ENCODE peak calls at places on chromosomes 1 and 21, in ten cellular contexts. One of them, this sample, is unnamed.
A peak's percentile ranks its signal among the peaks of the same experiment; 100 is the strongest.

GRCh38 chr21:40696246-40696645 is 150.7 kb downstream of the DSCAM start:
- DNase-seq in EH: no peak
- DNase-seq in stimulated activated naive CD4-positive, alpha-beta T cell: no peak
- DNase-seq in activated gamma-delta T cell: no peak
- DNase-seq in AG10803: no peak
- DNase-seq in Karpas-422: no peak
- DNase-seq in cardiac fibroblast: no peak
- DNase-seq in activated CD4-positive, alpha-beta T cell treated with anti-CD3 and anti-CD28 coated beads for 4 hours: no peak
- DNase-seq in Ammon's horn: no peak
- DNase-seq in COLO829: no peak
- DNase-seq in this sample: no peak

GRCh38 chr1:178337091-178337726 is 159.6 kb downstream of the CLEC20A start:
- DNase-seq in AG10803: no peak
- DNase-seq in activated gamma-delta T cell: no peak
- DNase-seq in Ammon's horn: no peak
- DNase-seq in COLO829: peak; percentile 75
- DNase-seq in activated CD4-positive, alpha-beta T cell treated with anti-CD3 and anti-CD28 coated beads for 4 hours: no peak
- DNase-seq in Karpas-422: no peak
- DNase-seq in EH: peak; percentile 38
- DNase-seq in cardiac fibroblast: no peak
- DNase-seq in stimulated activated naive CD4-positive, alpha-beta T cell: no peak
- DNase-seq in this sample: no peak

GRCh38 chr1:26858160-26858559 is 4.8 kb upstream of the SFN start:
- DNase-seq in AG10803: peak; percentile 27
- DNase-seq in cardiac fibroblast: no peak
- DNase-seq in activated CD4-positive, alpha-beta T cell treated with anti-CD3 and anti-CD28 coated beads for 4 hours: no peak
- DNase-seq in EH: peak; percentile 14
- DNase-seq in activated gamma-delta T cell: no peak
- DNase-seq in COLO829: no peak
- DNase-seq in stimulated activated naive CD4-positive, alpha-beta T cell: no peak
- DNase-seq in Ammon's horn: no peak
- DNase-seq in Karpas-422: no peak
- DNase-seq in this sample: no peak

GRCh38 chr1:30615076-30615795 is 108.1 kb downstream of the MATN1 start:
- DNase-seq in Karpas-422: no peak
- DNase-seq in AG10803: no peak
- DNase-seq in cardiac fibroblast: no peak
- DNase-seq in activated gamma-delta T cell: no peak
- DNase-seq in EH: no peak
- DNase-seq in stimulated activated naive CD4-positive, alpha-beta T cell: no peak
- DNase-seq in Ammon's horn: no peak
- DNase-seq in COLO829: no peak
- DNase-seq in activated CD4-positive, alpha-beta T cell treated with anti-CD3 and anti-CD28 coated beads for 4 hours: no peak
- DNase-seq in this sample: no peak

GRCh38 chr1:112344754-112345423 is 51.1 kb upstream of the CTTNBP2NL start:
- DNase-seq in EH: no peak
- DNase-seq in cardiac fibroblast: no peak
- DNase-seq in Karpas-422: no peak
- DNase-seq in activated CD4-positive, alpha-beta T cell treated with anti-CD3 and anti-CD28 coated beads for 4 hours: no peak
- DNase-seq in Ammon's horn: no peak
- DNase-seq in AG10803: no peak
- DNase-seq in activated gamma-delta T cell: no peak
- DNase-seq in COLO829: no peak
- DNase-seq in stimulated activated naive CD4-positive, alpha-beta T cell: no peak
- DNase-seq in this sample: no peak

GRCh38 chr1:40221977-40222772 is 25.6 kb upstream of the TMCO2 start:
- DNase-seq in Karpas-422: no peak
- DNase-seq in cardiac fibroblast: no peak
- DNase-seq in activated gamma-delta T cell: no peak
- DNase-seq in EH: no peak
- DNase-seq in activated CD4-positive, alpha-beta T cell treated with anti-CD3 and anti-CD28 coated beads for 4 hours: no peak
- DNase-seq in Ammon's horn: no peak
- DNase-seq in AG10803: no peak
- DNase-seq in COLO829: no peak
- DNase-seq in stimulated activated naive CD4-positive, alpha-beta T cell: no peak
- DNase-seq in this sample: no peak

GRCh38 chr1:60427194-60427593 is 353.6 kb upstream of the C1orf87 start:
- DNase-seq in activated gamma-delta T cell: no peak
- DNase-seq in AG10803: no peak
- DNase-seq in Karpas-422: no peak
- DNase-seq in COLO829: no peak
- DNase-seq in EH: no peak
- DNase-seq in cardiac fibroblast: peak; percentile 27
- DNase-seq in stimulated activated naive CD4-positive, alpha-beta T cell: no peak
- DNase-seq in activated CD4-positive, alpha-beta T cell treated with anti-CD3 and anti-CD28 coated beads for 4 hours: no peak
- DNase-seq in Ammon's horn: no peak
- DNase-seq in this sample: no peak

GRCh38 chr1:210250998-210251679 is 18.5 kb downstream of the SERTAD4 start:
- DNase-seq in COLO829: peak; percentile 46
- DNase-seq in AG10803: no peak
- DNase-seq in activated CD4-positive, alpha-beta T cell treated with anti-CD3 and anti-CD28 coated beads for 4 hours: no peak
- DNase-seq in cardiac fibroblast: peak; percentile 32
- DNase-seq in Karpas-422: no peak
- DNase-seq in stimulated activated naive CD4-positive, alpha-beta T cell: no peak
- DNase-seq in activated gamma-delta T cell: no peak
- DNase-seq in EH: peak; percentile 44
- DNase-seq in Ammon's horn: peak; percentile 89
- DNase-seq in this sample: no peak

GRCh38 chr21:15066231-15066577 is 1.4 kb upstream of the NRIP1 start:
- DNase-seq in COLO829: no peak
- DNase-seq in cardiac fibroblast: peak; percentile 49
- DNase-seq in activated CD4-positive, alpha-beta T cell treated with anti-CD3 and anti-CD28 coated beads for 4 hours: no peak
- DNase-seq in stimulated activated naive CD4-positive, alpha-beta T cell: no peak
- DNase-seq in Ammon's horn: peak; percentile 29
- DNase-seq in AG10803: no peak
- DNase-seq in Karpas-422: no peak
- DNase-seq in activated gamma-delta T cell: no peak
- DNase-seq in EH: no peak
- DNase-seq in this sample: no peak

GRCh38 chr1:156693858-156694562 is 11.4 kb downstream of the CRABP2 start:
- DNase-seq in Ammon's horn: no peak
- DNase-seq in activated CD4-positive, alpha-beta T cell treated with anti-CD3 and anti-CD28 coated beads for 4 hours: no peak
- DNase-seq in COLO829: no peak
- DNase-seq in activated gamma-delta T cell: no peak
- DNase-seq in AG10803: no peak
- DNase-seq in cardiac fibroblast: no peak
- DNase-seq in stimulated activated naive CD4-positive, alpha-beta T cell: no peak
- DNase-seq in EH: peak; percentile 27
- DNase-seq in Karpas-422: no peak
- DNase-seq in this sample: no peak

GRCh38 chr21:41975391-41976272 is 21.8 kb upstream of the C2CD2 start:
- DNase-seq in Ammon's horn: no peak
- DNase-seq in COLO829: no peak
- DNase-seq in cardiac fibroblast: no peak
- DNase-seq in stimulated activated naive CD4-positive, alpha-beta T cell: no peak
- DNase-seq in activated gamma-delta T cell: no peak
- DNase-seq in EH: peak; percentile 11
- DNase-seq in Karpas-422: no peak
- DNase-seq in activated CD4-positive, alpha-beta T cell treated with anti-CD3 and anti-CD28 coated beads for 4 hours: no peak
- DNase-seq in AG10803: no peak
- DNase-seq in this sample: no peak

GRCh38 chr1:21933397-21934248 is 3.5 kb downstream of the HSPG2 start:
- DNase-seq in activated CD4-positive, alpha-beta T cell treated with anti-CD3 and anti-CD28 coated beads for 4 hours: no peak
- DNase-seq in COLO829: no peak
- DNase-seq in activated gamma-delta T cell: no peak
- DNase-seq in AG10803: no peak
- DNase-seq in EH: peak; percentile 45
- DNase-seq in Ammon's horn: no peak
- DNase-seq in cardiac fibroblast: no peak
- DNase-seq in Karpas-422: no peak
- DNase-seq in stimulated activated naive CD4-positive, alpha-beta T cell: no peak
- DNase-seq in this sample: no peak

GRCh38 chr1:213759359-213760181 is 228.2 kb upstream of the PROX1 start:
- DNase-seq in activated gamma-delta T cell: no peak
- DNase-seq in AG10803: no peak
- DNase-seq in COLO829: no peak
- DNase-seq in stimulated activated naive CD4-positive, alpha-beta T cell: no peak
- DNase-seq in Karpas-422: no peak
- DNase-seq in EH: no peak
- DNase-seq in cardiac fibroblast: no peak
- DNase-seq in Ammon's horn: no peak
- DNase-seq in activated CD4-positive, alpha-beta T cell treated with anti-CD3 and anti-CD28 coated beads for 4 hours: no peak
- DNase-seq in this sample: peak; percentile 41

GRCh38 chr1:99281109-99281508 is 16.8 kb downstream of the PLPPR4 start:
- DNase-seq in COLO829: no peak
- DNase-seq in activated gamma-delta T cell: no peak
- DNase-seq in EH: no peak
- DNase-seq in stimulated activated naive CD4-positive, alpha-beta T cell: no peak
- DNase-seq in AG10803: no peak
- DNase-seq in cardiac fibroblast: no peak
- DNase-seq in Ammon's horn: no peak
- DNase-seq in activated CD4-positive, alpha-beta T cell treated with anti-CD3 and anti-CD28 coated beads for 4 hours: no peak
- DNase-seq in Karpas-422: no peak
- DNase-seq in this sample: no peak

GRCh38 chr1:237199026-237199425 is 157.0 kb downstream of the RYR2 start:
- DNase-seq in cardiac fibroblast: no peak
- DNase-seq in Karpas-422: no peak
- DNase-seq in activated CD4-positive, alpha-beta T cell treated with anti-CD3 and anti-CD28 coated beads for 4 hours: no peak
- DNase-seq in AG10803: no peak
- DNase-seq in stimulated activated naive CD4-positive, alpha-beta T cell: no peak
- DNase-seq in Ammon's horn: no peak
- DNase-seq in activated gamma-delta T cell: no peak
- DNase-seq in COLO829: no peak
- DNase-seq in EH: no peak
- DNase-seq in this sample: no peak

GRCh38 chr1:219066098-219066497 is 107.6 kb upstream of the LYPLAL1 start:
- DNase-seq in stimulated activated naive CD4-positive, alpha-beta T cell: no peak
- DNase-seq in Karpas-422: no peak
- DNase-seq in AG10803: no peak
- DNase-seq in activated gamma-delta T cell: no peak
- DNase-seq in COLO829: no peak
- DNase-seq in cardiac fibroblast: no peak
- DNase-seq in activated CD4-positive, alpha-beta T cell treated with anti-CD3 and anti-CD28 coated beads for 4 hours: no peak
- DNase-seq in Ammon's horn: no peak
- DNase-seq in EH: no peak
- DNase-seq in this sample: no peak

GRCh38 chr1:38944547-38944946 is 2.9 kb upstream of the RHBDL2 start:
- DNase-seq in Ammon's horn: no peak
- DNase-seq in Karpas-422: no peak
- DNase-seq in activated gamma-delta T cell: no peak
- DNase-seq in EH: no peak
- DNase-seq in cardiac fibroblast: no peak
- DNase-seq in stimulated activated naive CD4-positive, alpha-beta T cell: no peak
- DNase-seq in AG10803: no peak
- DNase-seq in COLO829: no peak
- DNase-seq in activated CD4-positive, alpha-beta T cell treated with anti-CD3 and anti-CD28 coated beads for 4 hours: no peak
- DNase-seq in this sample: no peak

GRCh38 chr1:175221548-175222175 is 29.1 kb upstream of the KIAA0040 start:
- DNase-seq in activated CD4-positive, alpha-beta T cell treated with anti-CD3 and anti-CD28 coated beads for 4 hours: no peak
- DNase-seq in Karpas-422: no peak
- DNase-seq in activated gamma-delta T cell: no peak
- DNase-seq in COLO829: no peak
- DNase-seq in EH: peak; percentile 19
- DNase-seq in Ammon's horn: no peak
- DNase-seq in stimulated activated naive CD4-positive, alpha-beta T cell: no peak
- DNase-seq in AG10803: no peak
- DNase-seq in cardiac fibroblast: peak; percentile 33
- DNase-seq in this sample: no peak

GRCh38 chr1:197738927-197739326 is 36.4 kb downstream of the DENND1B start:
- DNase-seq in AG10803: no peak
- DNase-seq in COLO829: no peak
- DNase-seq in activated gamma-delta T cell: no peak
- DNase-seq in cardiac fibroblast: no peak
- DNase-seq in Ammon's horn: no peak
- DNase-seq in EH: no peak
- DNase-seq in activated CD4-positive, alpha-beta T cell treated with anti-CD3 and anti-CD28 coated beads for 4 hours: no peak
- DNase-seq in stimulated activated naive CD4-positive, alpha-beta T cell: no peak
- DNase-seq in Karpas-422: no peak
- DNase-seq in this sample: no peak

GRCh38 chr1:226967665-226968064 is 27.6 kb downstream of the COQ8A start:
- DNase-seq in stimulated activated naive CD4-positive, alpha-beta T cell: no peak
- DNase-seq in Karpas-422: no peak
- DNase-seq in cardiac fibroblast: peak; percentile 56
- DNase-seq in activated gamma-delta T cell: no peak
- DNase-seq in COLO829: no peak
- DNase-seq in Ammon's horn: peak; percentile 74
- DNase-seq in activated CD4-positive, alpha-beta T cell treated with anti-CD3 and anti-CD28 coated beads for 4 hours: no peak
- DNase-seq in AG10803: peak; percentile 33
- DNase-seq in EH: peak; percentile 24
- DNase-seq in this sample: no peak

GRCh38 chr1:10033359-10033845 is 644 bp downstream of the UBE4B start:
- DNase-seq in cardiac fibroblast: peak; percentile 43
- DNase-seq in AG10803: peak; percentile 24
- DNase-seq in Karpas-422: peak; percentile 63
- DNase-seq in activated CD4-positive, alpha-beta T cell treated with anti-CD3 and anti-CD28 coated beads for 4 hours: no peak
- DNase-seq in COLO829: no peak
- DNase-seq in EH: peak; percentile 33
- DNase-seq in Ammon's horn: no peak
- DNase-seq in activated gamma-delta T cell: no peak
- DNase-seq in stimulated activated naive CD4-positive, alpha-beta T cell: no peak
- DNase-seq in this sample: no peak

GRCh38 chr1:195664628-195665027 is 943.6 kb downstream of the KCNT2 start:
- DNase-seq in AG10803: peak; percentile 16
- DNase-seq in stimulated activated naive CD4-positive, alpha-beta T cell: no peak
- DNase-seq in Ammon's horn: no peak
- DNase-seq in EH: peak; percentile 51
- DNase-seq in cardiac fibroblast: no peak
- DNase-seq in activated CD4-positive, alpha-beta T cell treated with anti-CD3 and anti-CD28 coated beads for 4 hours: no peak
- DNase-seq in COLO829: peak; percentile 50
- DNase-seq in Karpas-422: no peak
- DNase-seq in activated gamma-delta T cell: no peak
- DNase-seq in this sample: peak; percentile 1

GRCh38 chr1:159170639-159171038 is 776 bp upstream of the CADM3 start:
- DNase-seq in Karpas-422: no peak
- DNase-seq in COLO829: peak; percentile 18
- DNase-seq in activated gamma-delta T cell: no peak
- DNase-seq in AG10803: no peak
- DNase-seq in Ammon's horn: no peak
- DNase-seq in activated CD4-positive, alpha-beta T cell treated with anti-CD3 and anti-CD28 coated beads for 4 hours: no peak
- DNase-seq in cardiac fibroblast: peak; percentile 50
- DNase-seq in EH: peak; percentile 55
- DNase-seq in stimulated activated naive CD4-positive, alpha-beta T cell: no peak
- DNase-seq in this sample: no peak

GRCh38 chr1:200184196-200184595 is 156.7 kb downstream of the NR5A2 start:
- DNase-seq in activated gamma-delta T cell: no peak
- DNase-seq in cardiac fibroblast: peak; percentile 79
- DNase-seq in COLO829: peak; percentile 69
- DNase-seq in AG10803: peak; percentile 90
- DNase-seq in stimulated activated naive CD4-positive, alpha-beta T cell: no peak
- DNase-seq in EH: peak; percentile 86
- DNase-seq in Karpas-422: no peak
- DNase-seq in Ammon's horn: peak; percentile 61
- DNase-seq in activated CD4-positive, alpha-beta T cell treated with anti-CD3 and anti-CD28 coated beads for 4 hours: no peak
- DNase-seq in this sample: no peak

GRCh38 chr1:44276006-44276405 is 62.7 kb downstream of the DMAP1 start:
- DNase-seq in activated gamma-delta T cell: no peak
- DNase-seq in activated CD4-positive, alpha-beta T cell treated with anti-CD3 and anti-CD28 coated beads for 4 hours: no peak
- DNase-seq in cardiac fibroblast: peak; percentile 34
- DNase-seq in stimulated activated naive CD4-positive, alpha-beta T cell: no peak
- DNase-seq in COLO829: peak; percentile 2
- DNase-seq in Karpas-422: peak; percentile 87
- DNase-seq in AG10803: peak; percentile 46
- DNase-seq in Ammon's horn: no peak
- DNase-seq in EH: peak; percentile 72
- DNase-seq in this sample: no peak

GRCh38 chr1:96882096-96882495 is 160.5 kb downstream of the PTBP2 start:
- DNase-seq in COLO829: no peak
- DNase-seq in AG10803: peak; percentile 5
- DNase-seq in Karpas-422: no peak
- DNase-seq in cardiac fibroblast: peak; percentile 16
- DNase-seq in EH: peak; percentile 10
- DNase-seq in activated gamma-delta T cell: no peak
- DNase-seq in activated CD4-positive, alpha-beta T cell treated with anti-CD3 and anti-CD28 coated beads for 4 hours: no peak
- DNase-seq in Ammon's horn: no peak
- DNase-seq in stimulated activated naive CD4-positive, alpha-beta T cell: no peak
- DNase-seq in this sample: no peak

GRCh38 chr1:116115476-116115875 is 4.3 kb downstream of the MAB21L3 start:
- DNase-seq in Ammon's horn: no peak
- DNase-seq in activated CD4-positive, alpha-beta T cell treated with anti-CD3 and anti-CD28 coated beads for 4 hours: no peak
- DNase-seq in cardiac fibroblast: peak; percentile 67
- DNase-seq in activated gamma-delta T cell: no peak
- DNase-seq in COLO829: no peak
- DNase-seq in AG10803: peak; percentile 91
- DNase-seq in Karpas-422: no peak
- DNase-seq in EH: peak; percentile 97
- DNase-seq in stimulated activated naive CD4-positive, alpha-beta T cell: no peak
- DNase-seq in this sample: no peak

GRCh38 chr21:32307706-32308105 is 9.1 kb downstream of the MRAP start:
- DNase-seq in Ammon's horn: no peak
- DNase-seq in AG10803: peak; percentile 40
- DNase-seq in Karpas-422: no peak
- DNase-seq in EH: peak; percentile 50
- DNase-seq in cardiac fibroblast: peak; percentile 27
- DNase-seq in COLO829: no peak
- DNase-seq in stimulated activated naive CD4-positive, alpha-beta T cell: no peak
- DNase-seq in activated gamma-delta T cell: no peak
- DNase-seq in activated CD4-positive, alpha-beta T cell treated with anti-CD3 and anti-CD28 coated beads for 4 hours: no peak
- DNase-seq in this sample: no peak